ENCODE peak calls at places on chromosomes 6 and 20, in six cellular contexts. A is heart left ventricle, G is tibial nerve, L is cardiac muscle cell, B is HCT116, S is uterus. N is an unnamed sample.

GRCh38 chr6:87879144-87879861 is 168.3 kb upstream of the SPACA1 start:
- DNase-seq in A (no peak), G (no peak), L (no peak), B (no peak), S (no peak), N (no peak)

GRCh38 chr6:134662077-134662476 is 287.8 kb downstream of the ALDH8A1 start:
- DNase-seq in A (no peak), G (no peak), L (no peak), B (no peak), S (no peak), N (no peak)

GRCh38 chr20:33791959-33792597 is 19.1 kb upstream of the CHMP4B start:
- DNase-seq in A (peak; percentile 75), G (peak; percentile 20), L (peak; percentile 43), B (no peak), S (peak; percentile 30), N (peak; percentile 16)

GRCh38 chr6:635233-635632 is 21.7 kb downstream of the HUS1B start:
- DNase-seq in A (no peak), G (no peak), L (no peak), B (no peak), S (no peak), N (no peak)

GRCh38 chr6:155782320-155782730 is 326.7 kb upstream of the NOX3 start:
- DNase-seq in A (no peak), G (no peak), L (no peak), B (peak; percentile 95), S (no peak), N (peak; percentile 99)

GRCh38 chr6:48150701-48151100 is 39.7 kb upstream of the PTCHD4 start:
- DNase-seq in A (peak; percentile 15), G (no peak), L (no peak), B (no peak), S (no peak), N (no peak)

GRCh38 chr6:134729590-134729989 is 220.3 kb downstream of the ALDH8A1 start:
- DNase-seq in A (no peak), G (no peak), L (no peak), B (no peak), S (no peak), N (no peak)

GRCh38 chr20:24465730-24466129 is 3.7 kb upstream of the SYNDIG1 start:
- DNase-seq in A (no peak), G (no peak), L (no peak), B (no peak), S (no peak), N (no peak)

GRCh38 chr6:53049389-53049788 is 15.8 kb upstream of the FBXO9 start:
- DNase-seq in A (no peak), G (no peak), L (peak; percentile 78), B (no peak), S (no peak), N (no peak)

GRCh38 chr6:157484181-157484580 is 103.2 kb downstream of the ZDHHC14 start:
- DNase-seq in A (no peak), G (no peak), L (no peak), B (no peak), S (no peak), N (no peak)

GRCh38 chr6:149014631-149015171 is 267.9 kb downstream of the UST start:
- DNase-seq in A (no peak), G (no peak), L (no peak), B (no peak), S (no peak), N (no peak)

GRCh38 chr6:90859612-90860011 is 272.7 kb upstream of the MAP3K7 start:
- DNase-seq in A (no peak), G (no peak), L (peak; percentile 11), B (no peak), S (no peak), N (peak; percentile 39)

GRCh38 chr6:134419717-134420116 is 101.8 kb upstream of the SGK1 start:
- DNase-seq in A (no peak), G (no peak), L (no peak), B (no peak), S (no peak), N (peak; percentile 50)

GRCh38 chr20:17843246-17844132 is 125.1 kb downstream of the SNX5 start:
- DNase-seq in A (peak; percentile 73), G (peak; percentile 65), L (no peak), B (peak; percentile 88), S (peak; percentile 64), N (peak; percentile 15)

GRCh38 chr6:551405-551804 is 105.5 kb downstream of the HUS1B start:
- DNase-seq in A (no peak), G (no peak), L (peak; percentile 64), B (no peak), S (no peak), N (peak; percentile 54)

GRCh38 chr6:15491255-15491985 is 171.4 kb downstream of the DTNBP1 start:
- DNase-seq in A (no peak), G (peak; percentile 83), L (peak; percentile 75), B (peak; percentile 21), S (peak; percentile 81), N (no peak)

GRCh38 chr20:22918286-22918983 is 116.7 kb upstream of the SSTR4 start:
- DNase-seq in A (no peak), G (no peak), L (no peak), B (no peak), S (no peak), N (no peak)

GRCh38 chr6:33746036-33746600 is 587 bp downstream of the IP6K3 start:
- DNase-seq in A (peak; percentile 84), G (peak; percentile 11), L (no peak), B (no peak), S (peak; percentile 70), N (peak; percentile 19)

GRCh38 chr20:58888521-58889333 is 36.2 kb downstream of the GNAS start:
- DNase-seq in A (peak; percentile 90), G (peak; percentile 69), L (peak; percentile 90), B (no peak), S (peak; percentile 79), N (no peak)

GRCh38 chr20:445514-446336 is 16.6 kb downstream of the TBC1D20 start:
- DNase-seq in A (no peak), G (no peak), L (no peak), B (no peak), S (no peak), N (no peak)

GRCh38 chr6:31525932-31526591 is 2.7 kb upstream of the MCCD1 start:
- DNase-seq in A (no peak), G (no peak), L (no peak), B (no peak), S (no peak), N (no peak)

GRCh38 chr6:44050872-44051421 is 76.3 kb downstream of the MRPL14 start:
- DNase-seq in A (no peak), G (no peak), L (no peak), B (no peak), S (no peak), N (peak; percentile 41)

GRCh38 chr6:44053760-44054556 is 73.3 kb downstream of the MRPL14 start:
- DNase-seq in A (no peak), G (no peak), L (peak; percentile 54), B (no peak), S (no peak), N (no peak)

GRCh38 chr6:44051516-44051915 is 75.7 kb downstream of the MRPL14 start:
- DNase-seq in A (no peak), G (no peak), L (no peak), B (no peak), S (peak; percentile 61), N (no peak)

GRCh38 chr6:44053106-44053756 is 74.0 kb downstream of the MRPL14 start:
- DNase-seq in A (no peak), G (no peak), L (no peak), B (no peak), S (no peak), N (no peak)

DNA sequence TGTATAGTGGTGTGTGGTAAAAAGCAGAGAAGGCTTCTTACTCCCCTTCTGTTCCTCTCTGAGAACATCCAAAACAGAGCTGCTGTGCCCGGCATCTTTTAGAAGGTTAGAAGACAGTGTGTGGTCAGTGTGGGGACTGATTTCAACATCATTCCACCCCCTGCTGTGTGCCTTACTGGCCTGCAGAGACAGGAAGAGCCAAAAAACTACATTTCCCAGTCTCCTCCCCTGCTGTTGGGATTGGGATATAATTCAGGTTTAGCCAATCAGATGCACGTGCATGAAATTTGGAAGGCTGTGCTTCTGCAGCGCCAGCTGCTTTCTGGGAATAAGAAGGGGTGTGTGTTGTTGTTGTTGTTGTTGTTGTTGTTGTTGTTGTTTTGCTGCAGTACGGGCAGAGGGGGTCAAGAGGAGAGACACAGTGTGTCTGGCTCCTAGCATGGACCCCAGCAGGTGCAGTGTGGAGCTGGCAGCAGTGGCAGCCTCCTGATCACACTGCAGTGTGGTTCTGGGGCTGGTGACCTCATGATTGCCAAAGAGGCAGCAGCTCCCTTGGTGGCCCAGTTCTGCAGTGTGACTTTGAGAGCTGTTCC is 74.7 kb downstream of the MRPL14 start:
- DNase-seq in A (no peak), G (no peak), L (no peak), B (no peak), S (no peak), N (no peak)
- TF ChIP-seq CTCF in A (no peak), G (no peak), L (peak; percentile 18), B (no peak), S (no peak), N (no peak)

GRCh38 chr20:2919518-2920245 is 46.4 kb downstream of the PTPRA start:
- DNase-seq in A (no peak), G (no peak), L (no peak), B (no peak), S (no peak), N (no peak)
- H3K4me1 ChIP-seq in A (no peaks in the 10 kb centered on the region), G (no peaks in the 10 kb centered on the region), L (peaks cover 9% of the 10 kb centered on the region), B (peaks cover 13% of the 10 kb centered on the region), S (no peaks in the 10 kb centered on the region), N (no peaks in the 10 kb centered on the region)

GRCh38 chr6:130846507-130846906 is 19.3 kb downstream of the SMLR1 start:
- DNase-seq in A (no peak), G (no peak), L (no peak), B (no peak), S (no peak), N (no peak)

GRCh38 chr6:130840050-130840449 is 12.8 kb downstream of the SMLR1 start:
- DNase-seq in A (no peak), G (no peak), L (no peak), B (no peak), S (no peak), N (no peak)

GRCh38 chr6:130847546-130847945 is 20.3 kb downstream of the SMLR1 start:
- DNase-seq in A (no peak), G (no peak), L (no peak), B (no peak), S (no peak), N (no peak)

GRCh38 chr6:130841128-130841728 is 14.0 kb downstream of the SMLR1 start:
- DNase-seq in A (no peak), G (no peak), L (no peak), B (no peak), S (no peak), N (no peak)

GRCh38 chr6:130843575-130844320 is 16.5 kb downstream of the SMLR1 start:
- DNase-seq in A (no peak), G (peak; percentile 27), L (peak; percentile 49), B (peak; percentile 28), S (no peak), N (no peak)
- TF ChIP-seq CTCF in A (no peak), G (peak; percentile 27), L (peak; percentile 41), B (peak; percentile 45), S (no peak), N (peak; percentile 68)

DNA sequence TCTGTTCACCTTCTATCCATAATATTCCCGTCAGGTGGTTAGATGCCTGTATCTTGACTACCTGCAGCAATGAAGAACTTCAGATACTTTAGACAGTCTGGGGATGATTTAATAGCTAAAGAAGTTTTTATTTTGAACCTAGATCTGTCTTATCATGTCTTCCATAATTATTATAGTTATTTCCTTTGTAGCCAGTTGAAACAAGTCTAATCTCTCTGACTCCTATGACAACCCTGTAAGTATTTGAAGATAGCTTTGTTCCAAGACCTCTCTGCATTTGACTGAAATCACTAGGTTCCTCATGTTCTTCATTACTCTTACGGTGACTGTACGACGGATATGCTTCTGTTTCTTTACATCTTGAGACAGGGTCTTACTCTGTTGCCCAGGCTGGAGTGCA is 316.6 kb upstream of the BMP2 start:
- DNase-seq in A (no peak), G (no peak), L (no peak), B (no peak), S (no peak), N (peak; percentile 88)
- H3K4me1 ChIP-seq in A (no peaks in the 10 kb centered on the region), G (no peaks in the 10 kb centered on the region), L (no peaks in the 10 kb centered on the region), B (no peaks in the 10 kb centered on the region), S (no peaks in the 10 kb centered on the region), N (no peaks in the 10 kb centered on the region)